ENCODE peak calls at places on chromosomes 3 and 15, in nine cellular contexts. E, K, J, O, B, Z, V, G and P are unnamed samples.

GRCh38 chr3:175001091-175001490 is 142.0 kb downstream of the NAALADL2 start:
- DNase-seq in E (no peak), K (no peak), J (no peak), O (peak; percentile 71), B (no peak), Z (no peak), V (no peak), G (no peak), P (no peak)

GRCh38 chr15:84099181-84099580 is 136.4 kb upstream of the GOLGA6L4 start:
- DNase-seq in E (no peak), K (peak; percentile 31), J (no peak), O (no peak), B (peak; percentile 15), Z (peak; percentile 12), V (peak; percentile 59), G (no peak), P (no peak)

GRCh38 chr3:97821413-97821809 is 400 bp upstream of the CRYBG3 start:
- DNase-seq in E (peak; percentile 55), K (peak; percentile 41), J (no peak), O (no peak), B (peak; percentile 32), Z (peak; percentile 59), V (peak; percentile 75), G (peak; percentile 61), P (peak; percentile 43)

GRCh38 chr3:11661052-11661656 is 17.4 kb upstream of the VGLL4 start:
- DNase-seq in E (no peak), K (no peak), J (no peak), O (no peak), B (no peak), Z (no peak), V (no peak), G (no peak), P (no peak)

GRCh38 chr3:13850161-13850945 is 29.5 kb downstream of the WNT7A start:
- DNase-seq in E (no peak), K (peak; percentile 12), J (peak; percentile 99), O (no peak), B (no peak), Z (no peak), V (no peak), G (no peak), P (peak; percentile 76)

GRCh38 chr3:183185696-183186095 is 23.2 kb upstream of the LAMP3 start:
- DNase-seq in E (no peak), K (peak; percentile 71), J (no peak), O (peak; percentile 68), B (no peak), Z (no peak), V (no peak), G (no peak), P (no peak)

GRCh38 chr15:71572452-71573053 is 237.8 kb upstream of the NR2E3 start:
- DNase-seq in E (no peak), K (peak; percentile 27), J (peak; percentile 88), O (no peak), B (no peak), Z (no peak), V (no peak), G (no peak), P (peak; percentile 43)

GRCh38 chr15:51448592-51449494 is 107.4 kb downstream of the GLDN start:
- DNase-seq in E (no peak), K (no peak), J (no peak), O (peak; percentile 10), B (no peak), Z (no peak), V (no peak), G (no peak), P (no peak)

GRCh38 chr3:45583021-45583851 is 11.3 kb upstream of the LIMD1 start:
- DNase-seq in E (peak; percentile 56), K (peak; percentile 21), J (no peak), O (no peak), B (peak; percentile 71), Z (peak; percentile 34), V (no peak), G (peak; percentile 54), P (no peak)

GRCh38 chr15:41850482-41851166 is 12.0 kb downstream of the PLA2G4B start:
- DNase-seq in E (no peak), K (no peak), J (no peak), O (no peak), B (no peak), Z (no peak), V (no peak), G (no peak), P (no peak)

GRCh38 chr15:22956257-22956979 is 23.8 kb downstream of the CYFIP1 start:
- DNase-seq in E (peak; percentile 65), K (no peak), J (no peak), O (no peak), B (no peak), Z (no peak), V (no peak), G (peak; percentile 58), P (no peak)

GRCh38 chr15:71282086-71282485 is 166.8 kb downstream of the THSD4 start:
- DNase-seq in E (no peak), K (peak; percentile 73), J (no peak), O (peak; percentile 70), B (no peak), Z (no peak), V (no peak), G (no peak), P (no peak)

GRCh38 chr3:66326340-66326739 is 105.5 kb downstream of the SLC25A26 start:
- DNase-seq in E (no peak), K (no peak), J (no peak), O (no peak), B (no peak), Z (no peak), V (no peak), G (no peak), P (no peak)

GRCh38 chr3:105413356-105413887 is 46.7 kb downstream of the ALCAM start:
- DNase-seq in E (no peak), K (no peak), J (no peak), O (peak; percentile 13), B (no peak), Z (no peak), V (no peak), G (no peak), P (no peak)

DNA sequence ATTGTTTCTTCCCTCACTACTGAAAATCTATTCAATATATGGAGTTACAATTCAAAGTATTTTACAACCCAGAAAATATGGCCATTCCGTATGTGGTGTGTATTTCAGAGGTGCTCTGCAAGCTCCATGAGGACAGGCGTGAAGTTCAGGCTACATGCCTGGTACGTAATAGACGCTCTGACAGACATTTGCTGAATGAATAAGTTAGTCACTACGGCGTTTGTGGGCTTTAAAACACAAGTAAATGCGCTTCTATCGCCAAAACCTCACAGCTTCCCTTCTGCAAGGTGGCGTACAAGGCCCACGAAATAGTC is 701 bp upstream of the TIPARP start:
- DNase-seq in E (no peak), K (no peak), J (no peak), O (no peak), B (no peak), Z (no peak), V (no peak), G (no peak), P (no peak)
- H3K4me3 ChIP-seq in E (peak overlapping the region; percentile 80), K (peak overlapping the region; percentile 94), J (peak overlapping the region; percentile 93), O (peak overlapping the region; percentile 54), B (peak overlapping the region; percentile 97), Z (peak overlapping the region; percentile 94), V (peak overlapping the region; percentile 33), G (peak overlapping the region; percentile 77), P (peak overlapping the region; percentile 87)

GRCh38 chr15:101442272-101442671 is 47.2 kb downstream of the PCSK6 start:
- DNase-seq in E (no peak), K (no peak), J (no peak), O (no peak), B (no peak), Z (no peak), V (no peak), G (no peak), P (no peak)
- H3K4me1 ChIP-seq in E (no peaks in the 10 kb centered on the region), K (peaks cover 7% of the 10 kb centered on the region), J (peaks cover 36% of the 10 kb centered on the region), O (no peaks in the 10 kb centered on the region), B (no peaks in the 10 kb centered on the region), Z (peaks cover 3% of the 10 kb centered on the region), V (no peaks in the 10 kb centered on the region), G (peaks cover 14% of the 10 kb centered on the region), P (no peaks in the 10 kb centered on the region)

DNA sequence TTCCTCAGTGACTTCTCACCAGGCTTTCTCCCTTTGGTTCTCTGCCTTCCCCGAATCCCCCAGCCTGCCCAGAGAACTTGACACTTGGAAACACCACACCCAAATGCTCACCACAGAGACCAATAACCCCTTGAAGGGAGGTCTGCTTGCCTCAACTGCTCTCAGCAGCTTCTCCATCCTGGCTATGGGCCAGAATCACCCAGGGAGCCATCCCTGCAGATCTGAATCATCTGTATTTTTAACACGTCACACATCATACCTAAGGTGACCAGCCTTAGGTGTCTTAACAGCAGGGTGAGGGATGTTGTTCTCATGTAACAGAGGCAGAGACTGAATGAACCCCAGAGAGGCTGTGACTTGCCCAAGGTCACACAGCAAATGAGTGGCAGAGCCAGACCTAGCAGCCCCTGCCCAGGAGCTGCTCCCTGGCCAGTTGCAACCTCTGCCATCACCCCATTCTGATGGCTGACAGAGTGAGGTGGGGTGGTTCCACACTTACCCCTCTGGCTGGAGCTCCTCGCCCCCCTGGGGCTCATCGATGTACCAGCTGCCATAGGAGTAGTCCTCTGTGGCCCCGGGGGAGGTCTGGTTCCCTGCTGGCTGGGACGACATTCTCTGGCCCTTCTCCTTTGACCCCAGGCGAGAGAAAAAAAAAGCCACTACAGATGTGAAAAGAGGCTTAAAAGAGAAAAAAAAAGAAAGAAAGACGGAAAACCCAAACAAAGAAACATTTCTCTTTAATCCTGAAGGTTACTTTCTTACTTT is 749 bp downstream of the STRA6 start:
- DNase-seq in E (peak; percentile 48), K (peak; percentile 62), J (peak; percentile 71), O (no peak), B (no peak), Z (no peak), V (no peak), G (no peak), P (no peak)
- H3K4me3 ChIP-seq in E (peak overlapping the region; percentile 81), K (no peak overlapping the region), J (no peak overlapping the region), O (no peak overlapping the region), B (no peak overlapping the region), Z (no peak overlapping the region), V (no peak overlapping the region), G (no peak overlapping the region), P (peak overlapping the region; percentile 68)

DNA sequence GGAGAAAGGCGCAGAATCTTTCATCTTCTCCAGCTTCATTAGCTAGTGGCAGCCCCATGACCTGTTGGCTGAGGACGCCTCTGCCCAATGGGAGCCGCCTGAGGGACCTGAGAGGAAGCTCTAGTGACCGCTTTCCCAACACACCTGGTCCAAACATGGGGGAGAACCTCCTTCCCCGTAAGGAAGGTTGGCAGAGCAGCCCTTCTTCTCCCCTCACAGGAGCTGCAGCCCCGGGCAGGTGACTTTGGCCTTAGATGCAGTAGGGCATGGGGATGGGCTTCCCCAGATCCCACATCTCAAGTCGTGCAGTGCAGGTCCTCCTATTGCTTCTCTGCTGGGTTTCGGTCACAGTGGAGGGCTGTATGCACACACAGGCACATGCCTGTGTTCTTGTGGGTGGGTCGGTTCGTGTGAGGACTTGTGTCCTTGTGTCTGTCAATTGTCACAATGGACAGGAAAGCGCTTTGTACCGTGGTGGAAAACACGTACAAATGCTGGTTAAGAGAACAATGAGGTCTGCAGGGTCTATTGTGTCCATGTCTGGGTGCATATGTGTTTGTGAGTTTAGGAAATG is 1.3 kb downstream of the ISLR2 start:
- DNase-seq in E (no peak), K (no peak), J (no peak), O (no peak), B (no peak), Z (no peak), V (no peak), G (no peak), P (no peak)
- H3K4me1 ChIP-seq in E (peaks cover 12% of the 10 kb centered on the region), K (peaks cover 31% of the 10 kb centered on the region), J (peaks cover 9% of the 10 kb centered on the region), O (no peaks in the 10 kb centered on the region), B (no peaks in the 10 kb centered on the region), Z (peaks cover 9% of the 10 kb centered on the region), V (peaks cover 4% of the 10 kb centered on the region), G (peaks cover 11% of the 10 kb centered on the region), P (peaks cover 28% of the 10 kb centered on the region)